ENCODE peak calls at places on chromosomes 5 and 9, in four cellular contexts. P, Z, C and H are unnamed samples.

GRCh38 chr5:54007822-54008777 is 302.3 kb downstream of the ARL15 start:
- DNase-seq in P (peak; percentile 56), Z (no peak), C (no peak), H (no peak)

GRCh38 chr9:132575005-132575609 is 7.3 kb upstream of the BARHL1 start:
- DNase-seq in P (peak; percentile 53), Z (no peak), C (peak; percentile 80), H (peak; percentile 60)

GRCh38 chr9:134393582-134394280 is 67.5 kb downstream of the RXRA start:
- DNase-seq in P (no peak), Z (no peak), C (no peak), H (no peak)

GRCh38 chr5:150428106-150428876 is 15.6 kb upstream of the CD74 start:
- DNase-seq in P (no peak), Z (no peak), C (peak; percentile 72), H (no peak)

GRCh38 chr9:112120046-112120373 is 55.1 kb downstream of the SUSD1 start:
- DNase-seq in P (no peak), Z (no peak), C (no peak), H (no peak)

GRCh38 chr5:177455661-177456590 is 9.3 kb downstream of the PRR7 start:
- DNase-seq in P (peak; percentile 77), Z (peak; percentile 92), C (peak; percentile 96), H (peak; percentile 91)

GRCh38 chr9:129834489-129835127 is 467 bp downstream of the C9orf78 start:
- DNase-seq in P (no peak), Z (no peak), C (no peak), H (no peak)

GRCh38 chr5:160333726-160334125 is 21.4 kb upstream of the CCNJL start:
- DNase-seq in P (peak; percentile 40), Z (no peak), C (peak; percentile 18), H (no peak)

GRCh38 chr9:114524401-114524800 is 19.1 kb upstream of the WHRN start:
- DNase-seq in P (peak; percentile 61), Z (no peak), C (no peak), H (peak; percentile 27)

GRCh38 chr9:7185612-7186011 is 427.8 kb downstream of the KDM4C start:
- DNase-seq in P (peak; percentile 95), Z (no peak), C (no peak), H (no peak)

GRCh38 chr5:170184737-170185136 is 48.0 kb upstream of the C5orf58 start:
- DNase-seq in P (no peak), Z (no peak), C (no peak), H (no peak)

GRCh38 chr5:149489605-149490037 is 61.6 kb downstream of the CSNK1A1 start:
- DNase-seq in P (peak; percentile 50), Z (no peak), C (no peak), H (peak; percentile 66)

GRCh38 chr9:129483467-129484324 is 137.2 kb downstream of the C9orf50 start:
- DNase-seq in P (peak; percentile 90), Z (peak; percentile 83), C (peak; percentile 91), H (peak; percentile 93)

GRCh38 chr9:121949364-121949763 is 143.7 kb downstream of the TTLL11 start:
- DNase-seq in P (peak; percentile 37), Z (no peak), C (no peak), H (no peak)

GRCh38 chr9:93098236-93098946 is 2.4 kb downstream of the CARD19 start:
- DNase-seq in P (peak; percentile 99), Z (peak; percentile 65), C (peak; percentile 93), H (peak; percentile 82)

GRCh38 chr9:4890929-4891328 is 94.1 kb upstream of the JAK2 start:
- DNase-seq in P (no peak), Z (no peak), C (no peak), H (no peak)

GRCh38 chr9:112175796-112176315 is 759 bp upstream of the SUSD1 start:
- DNase-seq in P (no peak), Z (no peak), C (no peak), H (no peak)

GRCh38 chr9:92739346-92740014 is 25.2 kb downstream of the BICD2 start:
- DNase-seq in P (no peak), Z (no peak), C (peak; percentile 22), H (no peak)

GRCh38 chr5:30385754-30386153 is 807.7 kb upstream of the CDH6 start:
- DNase-seq in P (no peak), Z (no peak), C (no peak), H (no peak)

GRCh38 chr5:86175224-86175623 is 442.5 kb upstream of the COX7C start:
- DNase-seq in P (peak; percentile 1), Z (no peak), C (no peak), H (no peak)

GRCh38 chr9:112489876-112490661 is 3.4 kb downstream of the KIAA1958 start:
- DNase-seq in P (peak; percentile 34), Z (no peak), C (no peak), H (no peak)

GRCh38 chr9:134971196-134971595 is 53.5 kb upstream of the FCN1 start:
- DNase-seq in P (no peak), Z (no peak), C (peak; percentile 37), H (no peak)

GRCh38 chr5:180467028-180467427 is 27.2 kb upstream of the CNOT6 start:
- DNase-seq in P (peak; percentile 57), Z (no peak), C (peak; percentile 93), H (no peak)

GRCh38 chr5:158812381-158812780 is 287.3 kb downstream of the EBF1 start:
- DNase-seq in P (no peak), Z (no peak), C (no peak), H (no peak)

GRCh38 chr5:159310492-159310891 is 19.8 kb downstream of the IL12B start:
- DNase-seq in P (peak; percentile 51), Z (no peak), C (peak; percentile 86), H (peak; percentile 30)

GRCh38 chr5:9112520-9113291 is 433.2 kb downstream of the SEMA5A start:
- DNase-seq in P (peak; percentile 31), Z (no peak), C (no peak), H (no peak)

GRCh38 chr5:82356808-82357671 is 78.9 kb upstream of the RPS23 start:
- DNase-seq in P (peak; percentile 100), Z (peak; percentile 59), C (peak; percentile 67), H (peak; percentile 70)

GRCh38 chr5:54703091-54703490 is 185.5 kb downstream of the SNX18 start:
- DNase-seq in P (peak; percentile 94), Z (no peak), C (no peak), H (no peak)

GRCh38 chr9:138069731-138070456 is 192.3 kb downstream of the CACNA1B start:
- DNase-seq in P (no peak), Z (no peak), C (peak; percentile 38), H (no peak)

GRCh38 chr5:137630216-137630971 is 105.5 kb downstream of the KLHL3 start:
- DNase-seq in P (no peak), Z (no peak), C (no peak), H (no peak)

GRCh38 chr5:89457411-89458329 is 574.7 kb upstream of the MEF2C start:
- DNase-seq in P (peak; percentile 85), Z (no peak), C (no peak), H (peak; percentile 33)

GRCh38 chr9:115395511-115396021 is 277.6 kb upstream of the TNC start:
- DNase-seq in P (peak; percentile 61), Z (no peak), C (no peak), H (no peak)

GRCh38 chr9:72382405-72382804 is 17.4 kb upstream of the ZFAND5 start:
- DNase-seq in P (peak; percentile 67), Z (no peak), C (no peak), H (no peak)

GRCh38 chr9:137604345-137605145 is 941 bp upstream of the ARRDC1 start:
- DNase-seq in P (no peak), Z (no peak), C (no peak), H (no peak)

GRCh38 chr5:170791325-170791954 is 7.9 kb downstream of the GABRP start:
- DNase-seq in P (peak; percentile 47), Z (peak; percentile 34), C (no peak), H (peak; percentile 78)

GRCh38 chr5:67214713-67215591 is 18.4 kb upstream of the CD180 start:
- DNase-seq in P (no peak), Z (no peak), C (peak; percentile 73), H (no peak)
- TF ChIP-seq CTCF in P (no peak), Z (no peak), C (no peak), H (no peak)

DNA sequence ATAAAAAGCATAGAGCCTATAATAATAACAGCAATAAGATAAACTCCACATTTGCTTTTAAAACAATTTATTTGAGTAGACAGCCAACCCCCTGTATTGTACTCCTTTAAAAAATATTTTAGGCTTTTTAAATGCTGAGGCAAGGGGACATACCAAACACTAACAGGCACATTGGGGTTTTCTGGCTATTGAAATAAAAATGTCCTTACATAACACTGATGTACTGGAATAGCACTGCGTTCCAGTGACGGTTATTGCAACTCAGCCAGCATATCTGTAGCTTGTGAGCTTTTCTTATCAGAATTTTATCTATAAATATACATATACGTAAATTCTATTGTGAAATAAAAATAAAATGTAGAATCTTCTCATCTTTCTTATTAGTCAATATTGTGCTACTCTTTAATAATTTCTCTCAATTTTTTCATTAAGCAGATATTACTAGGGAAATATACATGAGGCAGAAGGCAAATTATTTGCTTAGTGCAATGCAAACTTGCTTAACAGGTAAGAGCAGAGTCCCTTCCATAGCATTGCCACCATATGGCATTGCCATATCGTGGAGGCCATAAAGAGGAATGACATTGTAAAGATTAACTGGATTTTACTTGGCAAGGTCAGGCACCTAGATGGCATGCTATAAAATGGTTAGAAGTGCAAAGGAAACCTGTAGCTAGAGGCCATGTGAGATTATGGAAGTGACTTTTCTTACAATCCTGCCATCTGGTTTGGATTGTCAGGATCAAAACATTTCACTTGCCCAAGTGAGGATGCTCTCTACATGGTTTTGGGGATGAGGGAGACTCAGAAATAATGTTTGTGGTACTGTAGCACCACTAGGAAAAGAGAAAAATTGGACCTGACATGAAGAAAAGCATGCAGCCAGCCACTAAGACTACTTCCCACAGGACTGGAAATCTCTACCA is 94.8 kb upstream of the CDKN2B start:
- DNase-seq in P (peak; percentile 95), Z (no peak), C (no peak), H (no peak)
- H3K27ac ChIP-seq in P (peak overlapping the region; percentile 86), Z (peak overlapping the region; percentile 56), C (peak overlapping the region; percentile 43), H (peak overlapping the region; percentile 20)

GRCh38 chr9:126365780-126366179 is 39.2 kb downstream of the MVB12B start:
- DNase-seq in P (no peak), Z (no peak), C (no peak), H (no peak)
- TF ChIP-seq CTCF in P (no peak), Z (no peak), C (no peak), H (no peak)

GRCh38 chr5:14406554-14406849 is 175.1 kb upstream of the OTULINL start:
- DNase-seq in P (peak; percentile 98), Z (no peak), C (no peak), H (no peak)

GRCh38 chr5:14405267-14405666 is 176.3 kb upstream of the OTULINL start:
- DNase-seq in P (peak; percentile 62), Z (no peak), C (no peak), H (no peak)

GRCh38 chr5:14407746-14408175 is 173.8 kb upstream of the OTULINL start:
- DNase-seq in P (peak; percentile 69), Z (no peak), C (no peak), H (no peak)

GRCh38 chr5:14407051-14407450 is 174.5 kb upstream of the OTULINL start:
- DNase-seq in P (no peak), Z (no peak), C (no peak), H (no peak)

GRCh38 chr5:14405706-14406553 is 175.7 kb upstream of the OTULINL start:
- DNase-seq in P (peak; percentile 73), Z (no peak), C (no peak), H (no peak)
- H3K27ac ChIP-seq in P (no peak overlapping the region), Z (peak overlapping the region; percentile 90), C (no peak overlapping the region), H (no peak overlapping the region)